ENCODE peak calls at places on chromosomes 16 and 17, in four cellular contexts. One of them, this sample, is unnamed.

GRCh38 chr16:10780628-10781027 is 37.0 kb downstream of the NUBP1 start:
- DNase-seq in left ventricle myocardium inferior: no peak
- DNase-seq in heart left ventricle: no peak
- DNase-seq in psoas muscle: no peak
- DNase-seq in this sample: no peak

GRCh38 chr16:47965439-47965838 is 190.4 kb downstream of the ABCC12 start:
- DNase-seq in heart left ventricle: no peak
- DNase-seq in left ventricle myocardium inferior: no peak
- DNase-seq in psoas muscle: no peak
- DNase-seq in this sample: no peak

GRCh38 chr16:12340151-12340733 is 363.7 kb downstream of the SNX29 start:
- DNase-seq in psoas muscle: no peak
- DNase-seq in heart left ventricle: no peak
- DNase-seq in left ventricle myocardium inferior: no peak
- DNase-seq in this sample: no peak

GRCh38 chr16:14399397-14400284 is 230.4 kb downstream of the PARN start:
- DNase-seq in psoas muscle: peak; percentile 79
- DNase-seq in left ventricle myocardium inferior: peak; percentile 33
- DNase-seq in heart left ventricle: peak; percentile 65
- DNase-seq in this sample: no peak

GRCh38 chr17:38912221-38912813 is 13.1 kb upstream of the LASP1NB start:
- DNase-seq in left ventricle myocardium inferior: peak; percentile 80
- DNase-seq in psoas muscle: peak; percentile 62
- DNase-seq in heart left ventricle: peak; percentile 76
- DNase-seq in this sample: peak; percentile 92

GRCh38 chr16:31127182-31127581 is 8.3 kb downstream of the PRSS8 start:
- DNase-seq in psoas muscle: no peak
- DNase-seq in heart left ventricle: no peak
- DNase-seq in left ventricle myocardium inferior: no peak
- DNase-seq in this sample: no peak

GRCh38 chr16:89304941-89305705 is 87.6 kb downstream of the ZNF778 start:
- DNase-seq in left ventricle myocardium inferior: no peak
- DNase-seq in heart left ventricle: peak; percentile 22
- DNase-seq in psoas muscle: no peak
- DNase-seq in this sample: no peak

GRCh38 chr17:8629371-8630226 is 926 bp downstream of the MYH10 start:
- DNase-seq in psoas muscle: peak; percentile 41
- DNase-seq in left ventricle myocardium inferior: peak; percentile 40
- DNase-seq in heart left ventricle: peak; percentile 48
- DNase-seq in this sample: peak; percentile 28

GRCh38 chr16:54326266-54326662 is 39.7 kb upstream of the IRX3 start:
- DNase-seq in heart left ventricle: no peak
- DNase-seq in left ventricle myocardium inferior: no peak
- DNase-seq in psoas muscle: no peak
- DNase-seq in this sample: no peak

GRCh38 chr17:42016411-42016831 is 818 bp downstream of the DNAJC7 start:
- DNase-seq in left ventricle myocardium inferior: no peak
- DNase-seq in heart left ventricle: no peak
- DNase-seq in psoas muscle: no peak
- DNase-seq in this sample: no peak

GRCh38 chr17:14813649-14814048 is 451.5 kb downstream of the PMP22 start:
- DNase-seq in left ventricle myocardium inferior: no peak
- DNase-seq in heart left ventricle: no peak
- DNase-seq in psoas muscle: no peak
- DNase-seq in this sample: no peak

GRCh38 chr17:21843951-21844590 is 151.7 kb downstream of the KCNJ18 start:
- DNase-seq in left ventricle myocardium inferior: no peak
- DNase-seq in heart left ventricle: no peak
- DNase-seq in psoas muscle: no peak
- DNase-seq in this sample: no peak

GRCh38 chr16:57992084-57992483 is 8.4 kb downstream of the ZNF319 start:
- DNase-seq in left ventricle myocardium inferior: no peak
- DNase-seq in psoas muscle: no peak
- DNase-seq in heart left ventricle: no peak
- DNase-seq in this sample: no peak

GRCh38 chr17:70070297-70071027 is 4.6 kb upstream of the KCNJ16 start:
- DNase-seq in left ventricle myocardium inferior: no peak
- DNase-seq in heart left ventricle: no peak
- DNase-seq in psoas muscle: no peak
- DNase-seq in this sample: no peak

GRCh38 chr17:1376061-1376460 is 24.0 kb downstream of the YWHAE start:
- DNase-seq in psoas muscle: no peak
- DNase-seq in left ventricle myocardium inferior: no peak
- DNase-seq in heart left ventricle: no peak
- DNase-seq in this sample: no peak

GRCh38 chr17:235831-236640 is 54.6 kb upstream of the DOC2B start:
- DNase-seq in left ventricle myocardium inferior: peak; percentile 7
- DNase-seq in heart left ventricle: peak; percentile 18
- DNase-seq in psoas muscle: no peak
- DNase-seq in this sample: peak; percentile 1

GRCh38 chr16:2836646-2837508 is 6.8 kb downstream of the ZG16B start:
- DNase-seq in left ventricle myocardium inferior: no peak
- DNase-seq in psoas muscle: no peak
- DNase-seq in heart left ventricle: no peak
- DNase-seq in this sample: peak; percentile 44

GRCh38 chr17:82909322-82909904 is 69.6 kb upstream of the ZNF750 start:
- DNase-seq in heart left ventricle: no peak
- DNase-seq in psoas muscle: no peak
- DNase-seq in left ventricle myocardium inferior: no peak
- DNase-seq in this sample: peak; percentile 97

GRCh38 chr17:46995841-46996571 is 17.0 kb upstream of the RPRML start:
- DNase-seq in heart left ventricle: no peak
- DNase-seq in psoas muscle: no peak
- DNase-seq in left ventricle myocardium inferior: no peak
- DNase-seq in this sample: peak; percentile 35

GRCh38 chr16:76292218-76292617 is 15.0 kb downstream of the CNTNAP4 start:
- DNase-seq in psoas muscle: no peak
- DNase-seq in heart left ventricle: no peak
- DNase-seq in left ventricle myocardium inferior: no peak
- DNase-seq in this sample: no peak

GRCh38 chr17:28946239-28946638 is 5.1 kb downstream of the PHF12 start:
- DNase-seq in psoas muscle: no peak
- DNase-seq in left ventricle myocardium inferior: no peak
- DNase-seq in heart left ventricle: no peak
- DNase-seq in this sample: no peak

GRCh38 chr17:20073056-20073979 is 64.2 kb downstream of the SPECC1 start:
- DNase-seq in psoas muscle: peak; percentile 51
- DNase-seq in heart left ventricle: peak; percentile 65
- DNase-seq in left ventricle myocardium inferior: peak; percentile 67
- DNase-seq in this sample: peak; percentile 48

GRCh38 chr16:1575578-1575977 is 36.3 kb downstream of the IFT140 start:
- DNase-seq in left ventricle myocardium inferior: no peak
- DNase-seq in psoas muscle: no peak
- DNase-seq in heart left ventricle: no peak
- DNase-seq in this sample: no peak

GRCh38 chr17:78865682-78866390 is 25.2 kb upstream of the USP36 start:
- DNase-seq in left ventricle myocardium inferior: peak; percentile 83
- DNase-seq in psoas muscle: peak; percentile 82
- DNase-seq in heart left ventricle: peak; percentile 83
- DNase-seq in this sample: peak; percentile 89

GRCh38 chr16:57187508-57187854 is 1.4 kb downstream of the RSPRY1 start:
- DNase-seq in heart left ventricle: no peak
- DNase-seq in left ventricle myocardium inferior: no peak
- DNase-seq in psoas muscle: no peak
- DNase-seq in this sample: no peak

GRCh38 chr17:1089915-1090314 is 89.9 kb downstream of the ABR start:
- DNase-seq in left ventricle myocardium inferior: no peak
- DNase-seq in psoas muscle: no peak
- DNase-seq in heart left ventricle: no peak
- DNase-seq in this sample: no peak

GRCh38 chr17:77332981-77333685 is 192.4 kb downstream of the SEC14L1 start:
- DNase-seq in psoas muscle: no peak
- DNase-seq in heart left ventricle: no peak
- DNase-seq in left ventricle myocardium inferior: no peak
- DNase-seq in this sample: no peak

GRCh38 chr16:86755571-86756006 is 177.2 kb downstream of the FOXL1 start:
- DNase-seq in heart left ventricle: peak; percentile 81
- DNase-seq in left ventricle myocardium inferior: peak; percentile 83
- DNase-seq in psoas muscle: no peak
- DNase-seq in this sample: no peak

GRCh38 chr16:64846966-64847365 is 274.9 kb downstream of the CDH11 start:
- DNase-seq in psoas muscle: no peak
- DNase-seq in left ventricle myocardium inferior: no peak
- DNase-seq in heart left ventricle: no peak
- DNase-seq in this sample: no peak

GRCh38 chr17:62891659-62892058 is 74.4 kb upstream of the TANC2 start:
- DNase-seq in psoas muscle: no peak
- DNase-seq in heart left ventricle: no peak
- DNase-seq in left ventricle myocardium inferior: no peak
- DNase-seq in this sample: no peak

GRCh38 chr16:83273504-83274173 is 534.1 kb upstream of the HSBP1 start:
- DNase-seq in heart left ventricle: no peak
- DNase-seq in psoas muscle: no peak
- DNase-seq in left ventricle myocardium inferior: no peak
- DNase-seq in this sample: no peak

GRCh38 chr17:10743316-10744009 is 13.6 kb upstream of the TMEM220 start:
- DNase-seq in psoas muscle: no peak
- DNase-seq in left ventricle myocardium inferior: no peak
- DNase-seq in heart left ventricle: no peak
- DNase-seq in this sample: no peak

GRCh38 chr16:89431158-89431584 is 59.2 kb downstream of the ANKRD11 start:
- DNase-seq in heart left ventricle: no peak
- DNase-seq in psoas muscle: peak; percentile 42
- DNase-seq in left ventricle myocardium inferior: no peak
- DNase-seq in this sample: no peak

GRCh38 chr16:24206926-24207325 is 49.2 kb upstream of the CACNG3 start:
- DNase-seq in left ventricle myocardium inferior: no peak
- DNase-seq in heart left ventricle: no peak
- DNase-seq in psoas muscle: no peak
- DNase-seq in this sample: no peak

GRCh38 chr16:80006175-80006895 is 405.8 kb upstream of the MAF start:
- DNase-seq in heart left ventricle: peak; percentile 47
- DNase-seq in left ventricle myocardium inferior: peak; percentile 42
- DNase-seq in psoas muscle: peak; percentile 20
- DNase-seq in this sample: no peak

GRCh38 chr17:9350083-9350482 is 225.5 kb downstream of the STX8 start:
- DNase-seq in heart left ventricle: no peak
- DNase-seq in left ventricle myocardium inferior: no peak
- DNase-seq in psoas muscle: no peak
- DNase-seq in this sample: no peak

GRCh38 chr16:11439790-11440656 is 94.8 kb downstream of the RMI2 start:
- DNase-seq in left ventricle myocardium inferior: no peak
- DNase-seq in psoas muscle: no peak
- DNase-seq in heart left ventricle: no peak
- DNase-seq in this sample: no peak

GRCh38 chr16:5603836-5604235 is 506.2 kb upstream of the EEF2KMT start:
- DNase-seq in heart left ventricle: no peak
- DNase-seq in left ventricle myocardium inferior: no peak
- DNase-seq in psoas muscle: no peak
- DNase-seq in this sample: no peak

DNA sequence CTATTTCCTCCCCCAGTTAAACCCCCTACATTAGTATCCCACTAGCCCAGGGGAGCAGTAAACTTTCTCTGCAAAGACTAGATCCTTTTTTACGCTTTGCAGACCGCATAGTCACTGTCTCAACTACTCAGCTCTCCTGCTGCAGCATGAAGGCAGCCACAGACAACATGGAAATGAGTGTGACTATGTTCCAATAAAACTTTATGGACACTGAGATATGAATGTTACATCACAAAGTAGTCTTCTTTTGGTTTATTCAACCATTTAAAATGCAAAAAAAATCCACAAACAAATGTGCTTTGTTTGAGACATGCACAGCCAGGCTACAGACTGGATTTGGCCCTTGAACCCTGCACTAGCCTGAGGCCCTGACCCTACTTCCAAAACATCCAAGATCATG is 1.9 kb upstream of the RNASEK start:
- DNase-seq in psoas muscle: no peak
- DNase-seq in heart left ventricle: no peak
- DNase-seq in left ventricle myocardium inferior: no peak
- DNase-seq in this sample: no peak
- H3K4me1 ChIP-seq in psoas muscle: peaks cover 28% of the 10 kb centered on the region
- H3K4me1 ChIP-seq in heart left ventricle: peaks cover 24% of the 10 kb centered on the region
- H3K4me1 ChIP-seq in left ventricle myocardium inferior: peaks cover 55% of the 10 kb centered on the region
- H3K4me1 ChIP-seq in this sample: peaks cover 8% of the 10 kb centered on the region

GRCh38 chr16:59039066-59039465 is 304.9 kb upstream of the GOT2 start:
- DNase-seq in left ventricle myocardium inferior: no peak
- DNase-seq in heart left ventricle: no peak
- DNase-seq in psoas muscle: no peak
- DNase-seq in this sample: no peak
- H3K9me3 ChIP-seq in left ventricle myocardium inferior: no peaks in the 10 kb centered on the region
- H3K9me3 ChIP-seq in heart left ventricle: no peaks in the 10 kb centered on the region
- H3K9me3 ChIP-seq in psoas muscle: no peaks in the 10 kb centered on the region
- H3K9me3 ChIP-seq in this sample: no peaks in the 10 kb centered on the region

DNA sequence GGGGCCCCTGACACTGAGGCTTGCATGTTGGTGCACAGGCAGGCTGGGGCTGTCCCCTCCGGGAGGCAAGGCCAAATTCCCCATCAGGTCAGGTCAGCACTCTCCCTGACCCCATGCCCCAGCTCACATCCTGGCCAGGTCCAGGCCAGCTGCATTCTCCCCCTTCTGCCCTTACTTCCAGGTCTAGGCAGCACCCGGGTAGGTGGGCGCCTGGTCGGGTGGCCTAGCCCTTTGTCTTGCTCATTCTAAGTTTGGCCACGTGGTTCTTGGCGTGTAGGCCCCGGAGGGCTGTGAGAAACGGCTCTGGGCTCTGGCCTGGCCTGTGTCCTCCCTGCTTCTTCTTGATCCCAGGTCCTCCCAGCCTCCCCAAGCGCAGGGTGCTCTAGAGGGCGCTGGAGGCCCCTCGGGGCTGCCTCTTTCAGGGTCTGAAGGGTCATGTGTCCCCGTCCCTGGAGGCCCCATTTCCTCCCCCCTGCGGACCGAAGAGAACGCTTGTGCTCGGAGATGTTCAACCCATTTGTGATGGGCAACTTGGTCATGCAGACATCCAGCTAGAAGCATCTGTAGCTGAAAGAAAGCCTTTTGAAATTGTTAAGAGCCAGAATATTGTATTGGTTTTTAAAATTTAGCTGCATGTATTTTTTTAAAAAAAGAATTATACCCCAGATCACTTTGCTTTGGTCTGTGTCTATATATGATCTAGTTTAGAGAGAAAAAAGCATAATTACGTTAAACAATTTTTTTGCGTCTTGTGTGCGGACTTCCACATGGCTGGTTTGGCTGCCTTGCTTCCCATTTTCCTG is 6.7 kb downstream of the BAHCC1 start:
- DNase-seq in psoas muscle: peak; percentile 62
- DNase-seq in heart left ventricle: peak; percentile 74
- DNase-seq in left ventricle myocardium inferior: peak; percentile 61
- DNase-seq in this sample: no peak
- TF ChIP-seq CTCF in psoas muscle: peak; percentile 12
- TF ChIP-seq CTCF in heart left ventricle: peak; percentile 32
- TF ChIP-seq CTCF in left ventricle myocardium inferior: peak; percentile 33
- TF ChIP-seq CTCF in this sample: no peak

GRCh38 chr16:69188716-69189115 is 1.8 kb downstream of the SNTB2 start:
- DNase-seq in psoas muscle: no peak
- DNase-seq in heart left ventricle: no peak
- DNase-seq in left ventricle myocardium inferior: no peak
- DNase-seq in this sample: no peak
- H3K4me1 ChIP-seq in psoas muscle: peaks cover 25% of the 10 kb centered on the region
- H3K4me1 ChIP-seq in heart left ventricle: peaks cover 32% of the 10 kb centered on the region
- H3K4me1 ChIP-seq in left ventricle myocardium inferior: peaks cover 44% of the 10 kb centered on the region
- H3K4me1 ChIP-seq in this sample: peaks cover 13% of the 10 kb centered on the region